ENCODE peak calls at places on chromosome 20, in five cellular contexts. B, M, O, U and G are unnamed samples.
A peak's percentile ranks its signal among the peaks of the same experiment; 100 is the strongest.

GRCh38 chr20:39861381-39861780 is 827.7 kb downstream of the MAFB start:
- DNase-seq in O (no peak), M (no peak), U (no peak), B (no peak), G (no peak)

GRCh38 chr20:50224553-50225255 is 34.1 kb downstream of the CEBPB start:
- DNase-seq in U (no peak), M (no peak), O (no peak), B (peak; percentile 96), G (peak; percentile 86)

GRCh38 chr20:37615507-37616425 is 78.1 kb upstream of the CTNNBL1 start:
- DNase-seq in U (peak; percentile 60), O (peak; percentile 61), M (peak; percentile 63), B (peak; percentile 41), G (no peak)

GRCh38 chr20:19212524-19213502 is at the start of gene SLC24A3:
- DNase-seq in O (peak; percentile 52), M (peak; percentile 81), U (peak; percentile 91), B (peak; percentile 31), G (peak; percentile 86)

GRCh38 chr20:61917459-61917858 is 148.2 kb downstream of the TAF4 start:
- DNase-seq in U (no peak), O (no peak), M (no peak), B (no peak), G (no peak)

GRCh38 chr20:60453847-60454246 is 495.6 kb downstream of the CDH26 start:
- DNase-seq in M (peak; percentile 46), B (no peak), U (peak; percentile 48), O (no peak), G (no peak)

GRCh38 chr20:40144581-40144980 is 544.5 kb downstream of the MAFB start:
- DNase-seq in U (no peak), B (no peak), O (no peak), M (no peak), G (no peak)

GRCh38 chr20:408843-409696 is 971 bp downstream of the RBCK1 start:
- DNase-seq in O (peak; percentile 58), U (peak; percentile 16), B (no peak), M (no peak), G (no peak)

GRCh38 chr20:15071010-15071808 is 733.8 kb upstream of the FLRT3 start:
- DNase-seq in O (no peak), U (no peak), B (no peak), M (no peak), G (no peak)

GRCh38 chr20:17939622-17940446 is 28.8 kb downstream of the SNX5 start:
- DNase-seq in M (no peak), B (no peak), U (no peak), O (no peak), G (no peak)

GRCh38 chr20:59784365-59785117 is 148.9 kb downstream of the SYCP2 start:
- DNase-seq in M (no peak), U (no peak), O (no peak), B (no peak), G (no peak)

GRCh38 chr20:50294164-50295088 is 103.8 kb downstream of the CEBPB start:
- DNase-seq in M (no peak), O (no peak), U (no peak), B (no peak), G (no peak)

GRCh38 chr20:48631114-48632016 is 196.4 kb downstream of the PREX1 start:
- DNase-seq in U (no peak), B (peak; percentile 6), M (no peak), O (no peak), G (no peak)

GRCh38 chr20:53942121-53942816 is 128.1 kb downstream of the BCAS1 start:
- DNase-seq in U (peak; percentile 73), M (peak; percentile 13), B (no peak), O (peak; percentile 75), G (no peak)

GRCh38 chr20:16352321-16352720 is 220.9 kb downstream of the KIF16B start:
- DNase-seq in B (no peak), O (no peak), U (no peak), M (no peak), G (no peak)

GRCh38 chr20:19970256-19970765 is 46.9 kb upstream of the NAA20 start:
- DNase-seq in M (no peak), U (no peak), O (no peak), B (peak; percentile 89), G (no peak)

GRCh38 chr20:53870426-53871199 is 199.8 kb downstream of the BCAS1 start:
- DNase-seq in M (no peak), O (no peak), B (no peak), U (no peak), G (no peak)

GRCh38 chr20:42688576-42688975 is 501.1 kb downstream of the PTPRT start:
- DNase-seq in M (peak; percentile 69), B (no peak), U (peak; percentile 31), O (no peak), G (no peak)

GRCh38 chr20:48231253-48231652 is 446.0 kb upstream of the SULF2 start:
- DNase-seq in B (no peak), U (no peak), M (no peak), O (no peak), G (no peak)

GRCh38 chr20:14801591-14802325 is 464.3 kb upstream of the FLRT3 start:
- DNase-seq in B (no peak), M (no peak), O (peak; percentile 39), U (no peak), G (no peak)

GRCh38 chr20:48656120-48656519 is 171.7 kb downstream of the PREX1 start:
- DNase-seq in M (no peak), B (no peak), U (no peak), O (no peak), G (no peak)

GRCh38 chr20:51456511-51457280 is 85.8 kb downstream of the NFATC2 start:
- DNase-seq in B (peak; percentile 97), O (no peak), M (peak; percentile 28), U (peak; percentile 53), G (peak; percentile 99)

GRCh38 chr20:57868310-57868709 is 158.5 kb upstream of the PMEPA1 start:
- DNase-seq in B (no peak), O (no peak), U (no peak), M (no peak), G (no peak)

DNA sequence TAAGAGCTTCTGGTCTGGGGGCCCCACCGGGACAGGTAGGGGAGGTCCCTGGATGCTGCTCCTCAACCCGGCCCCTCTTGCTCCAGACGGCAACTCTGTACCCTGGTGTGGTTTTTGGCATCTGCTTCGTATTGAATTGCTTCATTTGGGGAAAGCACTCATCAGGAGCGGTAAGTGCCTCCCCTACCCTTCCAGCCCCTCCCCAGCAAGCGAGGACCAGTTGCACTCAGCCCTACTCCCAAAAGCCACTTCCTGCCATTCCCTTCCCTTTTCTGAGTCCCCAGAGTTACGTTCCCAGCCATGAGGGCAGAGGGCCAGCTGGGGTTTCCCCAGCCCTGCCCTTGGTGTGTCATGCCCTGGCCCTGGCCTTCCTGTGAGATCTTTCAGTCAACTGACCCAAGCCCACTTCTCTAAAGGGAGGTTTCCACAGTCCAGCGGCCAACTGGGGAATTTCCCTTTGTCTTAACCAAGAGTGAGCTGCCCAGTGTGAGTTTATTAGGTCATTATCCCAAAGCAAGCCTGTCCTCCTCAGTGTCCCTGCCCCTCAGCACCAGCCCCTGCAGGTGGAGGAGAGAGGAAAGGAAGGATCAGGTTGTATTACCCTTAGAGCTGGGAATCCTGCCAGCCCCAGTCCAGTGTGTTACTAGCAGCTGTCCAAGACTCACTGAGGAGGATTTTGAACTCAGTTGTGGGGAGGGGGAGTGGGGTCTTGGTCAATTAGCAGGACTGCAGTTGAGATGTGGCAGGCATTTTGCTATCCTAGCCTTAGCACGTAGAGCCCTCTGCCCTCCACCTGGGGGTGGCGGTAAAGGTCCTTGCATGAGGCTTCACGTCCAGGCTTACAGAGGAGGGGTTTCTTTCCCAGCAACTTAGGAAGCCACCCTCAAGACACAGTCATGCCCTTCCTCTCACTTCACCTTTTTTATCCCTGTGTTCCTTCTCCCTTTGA is 45.8 kb downstream of the TM9SF4 start:
- DNase-seq in B (peak; percentile 71), U (peak; percentile 84), M (peak; percentile 59), O (peak; percentile 45), G (peak; percentile 47)
- TF ChIP-seq CTCF in B (peak; percentile 40), U (peak; percentile 67), M (peak; percentile 48), O (peak; percentile 27), G (no peak)

GRCh38 chr20:11101696-11102095 is 427.9 kb upstream of the JAG1 start:
- DNase-seq in B (no peak), O (no peak), U (no peak), M (no peak), G (no peak)

GRCh38 chr20:11101243-11101642 is 427.4 kb upstream of the JAG1 start:
- DNase-seq in B (no peak), M (no peak), U (no peak), O (no peak), G (no peak)

GRCh38 chr20:11094196-11094595 is 420.4 kb upstream of the JAG1 start:
- DNase-seq in O (no peak), M (no peak), B (no peak), U (no peak), G (no peak)

GRCh38 chr20:11094711-11095110 is 420.9 kb upstream of the JAG1 start:
- DNase-seq in M (no peak), U (no peak), B (no peak), O (no peak), G (no peak)

DNA sequence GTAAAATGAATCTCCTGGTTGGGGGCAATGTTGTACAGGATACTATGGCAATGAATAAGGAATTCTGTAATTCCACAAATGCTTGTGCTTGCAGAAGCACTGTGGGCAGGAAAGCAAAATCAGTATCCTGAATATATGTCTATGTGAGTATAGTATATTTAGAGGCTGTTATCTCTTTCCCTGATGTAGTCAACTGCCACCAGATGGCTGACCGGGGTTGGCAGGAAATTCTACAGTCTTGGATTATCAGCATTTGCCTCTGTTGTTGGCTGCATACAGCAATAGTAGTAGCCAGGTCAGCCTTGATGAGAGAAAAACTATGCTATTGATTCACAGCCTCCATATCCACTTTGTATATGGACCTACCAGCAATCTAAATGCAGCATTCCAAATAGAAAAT is 425.1 kb upstream of the JAG1 start:
- DNase-seq in B (no peak), U (peak; percentile 11), M (no peak), O (no peak), G (no peak)
- TF ChIP-seq CTCF in B (peak; percentile 33), U (peak; percentile 26), M (no peak), O (peak; percentile 2), G (no peak)

GRCh38 chr20:64106981-64107735 is at the start of gene NPBWR2:
- DNase-seq in O (no peak), B (no peak), U (peak; percentile 45), M (no peak), G (peak; percentile 15)
- TF ChIP-seq CTCF in O (no peak), B (no peak), U (no peak), M (no peak), G (no peak)

GRCh38 chr20:47201074-47201730 is 155.3 kb downstream of the ZMYND8 start:
- DNase-seq in O (no peak), U (no peak), M (no peak), B (no peak), G (no peak)

GRCh38 chr20:47198996-47199552 is 157.4 kb downstream of the ZMYND8 start:
- DNase-seq in B (no peak), U (no peak), O (no peak), M (no peak), G (no peak)

GRCh38 chr20:47195573-47195972 is 160.9 kb downstream of the ZMYND8 start:
- DNase-seq in B (no peak), M (no peak), O (no peak), U (no peak), G (no peak)

GRCh38 chr20:47196091-47197081 is 160.1 kb downstream of the ZMYND8 start:
- DNase-seq in B (peak; percentile 71), O (peak; percentile 86), M (peak; percentile 86), U (peak; percentile 86), G (peak; percentile 73)

DNA sequence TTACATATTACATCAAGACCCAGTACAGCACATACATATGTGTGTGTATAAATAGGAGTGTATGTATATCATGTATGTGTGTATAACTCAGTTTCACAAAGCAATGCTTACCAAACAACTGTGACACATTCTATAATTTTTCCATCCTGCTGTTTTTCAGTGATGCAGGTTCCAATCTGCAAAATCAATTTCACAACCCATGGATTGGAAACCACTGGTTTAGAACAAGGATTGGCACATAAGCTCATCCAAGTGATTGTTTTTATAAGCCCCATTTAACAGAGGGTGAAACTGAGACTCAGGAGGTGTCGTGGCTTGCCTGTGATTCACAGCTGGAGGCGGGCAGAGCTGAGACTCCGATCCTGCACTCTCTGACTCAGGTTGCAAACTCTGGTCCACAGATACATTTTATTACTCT is 158.2 kb downstream of the ZMYND8 start:
- DNase-seq in O (peak; percentile 58), U (no peak), M (no peak), B (no peak), G (no peak)
- TF ChIP-seq CTCF in O (no peak), U (no peak), M (no peak), B (no peak), G (no peak)